ENCODE peak calls at places on chromosomes 12 and 14, in ten cellular contexts. P is left lung; J is left ventricle myocardium inferior; X is RWPE2; Q is CD4-positive, alpha-beta memory T cell; F is CD8-positive, alpha-beta T cell; I is GM12878; N is mesendoderm; H is astrocyte; K is uterus. M is an unnamed sample. For H3K4me1 and H3K36me3, the result is how much of the 10 kb centered on the place peaks cover.

GRCh38 chr12:57889541-57889989 is 43.0 kb upstream of the CTDSP2 start:
- DNase-seq in X (no peak), N (no peak), P (peak), Q (no peak), H (peak), J (peak), K (peak), F (no peak), I (no peak), M (peak)

GRCh38 chr12:83843531-83843930 is 1069.1 kb downstream of the SLC6A15 start:
- DNase-seq in K (no peak), X (no peak), F (no peak), N (no peak), Q (no peak), P (no peak), I (no peak), J (no peak), H (peak), M (no peak)

GRCh38 chr14:54975856-54976255 is 51.0 kb downstream of the WDHD1 start:
- DNase-seq in P (no peak), X (no peak), N (no peak), H (peak), K (no peak), Q (no peak), I (no peak), J (no peak), F (no peak), M (no peak)

GRCh38 chr14:81247271-81247766 is 26.6 kb upstream of the GTF2A1 start:
- DNase-seq in H (no peak), F (no peak), J (no peak), I (no peak), K (no peak), N (no peak), P (no peak), Q (no peak), X (peak), M (no peak)

GRCh38 chr14:91417134-91417982 is at the start of gene CCDC88C:
- DNase-seq in F (peak), X (no peak), I (no peak), J (peak), H (no peak), N (peak), Q (peak), P (peak), K (peak), M (no peak)

GRCh38 chr12:54420766-54421144 is 1.7 kb upstream of the ITGA5 start:
- DNase-seq in P (no peak), I (no peak), X (no peak), H (no peak), N (no peak), J (no peak), Q (no peak), K (peak), F (no peak), M (no peak)

GRCh38 chr12:21656931-21657335 is 709 bp downstream of the LDHB start:
- DNase-seq in Q (peak), X (no peak), N (peak), K (peak), P (peak), H (peak), J (peak), I (no peak), F (peak), M (no peak)

GRCh38 chr12:98211914-98212695 is 303.3 kb upstream of the TMPO start:
- DNase-seq in N (no peak), K (no peak), X (no peak), J (no peak), P (peak), I (no peak), H (peak), F (no peak), Q (no peak), M (no peak)

GRCh38 chr12:162467-163307 is 51.3 kb downstream of the SLC6A12 start:
- DNase-seq in N (no peak), I (no peak), J (no peak), Q (no peak), F (no peak), P (no peak), K (no peak), X (no peak), H (no peak), M (no peak)

GRCh38 chr14:72792051-72792788 is 101.7 kb downstream of the DPF3 start:
- DNase-seq in H (peak), Q (no peak), J (peak), F (no peak), I (no peak), X (no peak), N (peak), K (peak), P (no peak), M (peak)

GRCh38 chr12:13194462-13195110 is 1.9 kb upstream of the EMP1 start:
- DNase-seq in N (peak), X (no peak), Q (no peak), J (no peak), H (no peak), F (no peak), K (peak), P (no peak), I (no peak), M (no peak)

GRCh38 chr12:91877461-91878230 is 268.0 kb downstream of the BTG1 start:
- DNase-seq in H (no peak), N (no peak), F (no peak), K (no peak), I (no peak), P (no peak), X (no peak), Q (peak), J (no peak), M (no peak)

GRCh38 chr12:180445-180844 is 33.5 kb downstream of the SLC6A12 start:
- DNase-seq in I (peak), N (no peak), X (no peak), J (peak), Q (no peak), K (no peak), F (no peak), P (peak), H (peak), M (no peak)

GRCh38 chr12:108820700-108821406 is 36.5 kb downstream of the SSH1 start:
- DNase-seq in J (no peak), N (no peak), Q (no peak), I (no peak), X (no peak), K (no peak), P (no peak), F (no peak), H (no peak), M (no peak)

GRCh38 chr12:99609455-99610181 is 37.9 kb upstream of the GARIN6 start:
- DNase-seq in J (no peak), I (no peak), H (no peak), N (peak), X (no peak), Q (no peak), P (no peak), K (no peak), F (no peak), M (no peak)

GRCh38 chr12:122354958-122355641 is 67.4 kb downstream of the CLIP1 start:
- DNase-seq in F (no peak), H (no peak), N (no peak), K (no peak), I (no peak), Q (no peak), J (no peak), X (no peak), P (no peak), M (no peak)

GRCh38 chr12:49705479-49706267 is 1.5 kb downstream of the FMNL3 start:
- DNase-seq in Q (no peak), J (peak), N (peak), H (peak), X (no peak), K (no peak), P (no peak), F (peak), I (no peak), M (no peak)

GRCh38 chr14:74213907-74214803 is 25.1 kb upstream of the VSX2 start:
- DNase-seq in X (no peak), F (no peak), K (no peak), Q (no peak), J (no peak), N (no peak), P (no peak), H (no peak), I (no peak), M (no peak)

GRCh38 chr14:71698698-71699097 is 233.5 kb upstream of the RGS6 start:
- DNase-seq in H (no peak), J (no peak), N (no peak), P (no peak), I (no peak), F (no peak), Q (no peak), K (no peak), X (no peak), M (no peak)

GRCh38 chr12:63508543-63508942 is 159.8 kb downstream of the DPY19L2 start:
- DNase-seq in N (no peak), J (no peak), F (no peak), Q (no peak), H (no peak), X (no peak), K (no peak), I (no peak), P (no peak), M (no peak)

GRCh38 chr14:74792249-74793039 is 29.3 kb downstream of the YLPM1 start:
- DNase-seq in J (no peak), N (peak), K (no peak), X (no peak), Q (peak), F (no peak), H (peak), I (no peak), P (no peak), M (no peak)

GRCh38 chr12:33450480-33450879 is 10.9 kb upstream of the SYT10 start:
- DNase-seq in P (no peak), K (no peak), Q (no peak), H (no peak), X (no peak), J (no peak), I (no peak), F (no peak), N (no peak), M (no peak)

GRCh38 chr14:83300454-83301064 is 1766.9 kb upstream of the SEL1L start:
- DNase-seq in H (peak), F (no peak), X (no peak), Q (no peak), P (no peak), N (peak), K (no peak), J (no peak), I (no peak), M (no peak)

GRCh38 chr12:34292736-34293625 is 270.7 kb downstream of the ALG10 start:
- DNase-seq in H (no peak), Q (no peak), P (peak), I (no peak), N (no peak), X (peak), F (no peak), K (peak), J (peak), M (no peak)

GRCh38 chr12:106170285-106170684 is 31.5 kb upstream of the NUAK1 start:
- DNase-seq in Q (no peak), I (no peak), J (no peak), N (no peak), K (no peak), P (no peak), X (no peak), F (no peak), H (peak), M (no peak)

GRCh38 chr12:103928736-103929050 is 1.5 kb upstream of the HSP90B1 start:
- DNase-seq in X (no peak), Q (no peak), F (peak), I (peak), J (peak), K (peak), N (no peak), H (no peak), P (peak), M (no peak)

GRCh38 chr14:81561084-81561775 is 27.6 kb upstream of the SEL1L start:
- DNase-seq in H (no peak), J (no peak), K (no peak), F (no peak), Q (no peak), X (no peak), P (no peak), I (no peak), N (peak), M (no peak)

GRCh38 chr12:69519871-69520270 is 49.7 kb downstream of the FRS2 start:
- DNase-seq in J (no peak), H (peak), K (no peak), F (no peak), I (no peak), Q (no peak), X (no peak), P (no peak), N (no peak), M (no peak)

GRCh38 chr12:92080390-92081285 is 65.0 kb downstream of the BTG1 start:
- DNase-seq in N (peak), J (no peak), I (no peak), Q (peak), F (no peak), X (no peak), P (no peak), K (no peak), H (peak), M (no peak)

GRCh38 chr12:71005166-71005565 is 84.6 kb upstream of the PTPRR start:
- DNase-seq in I (no peak), K (no peak), N (no peak), P (no peak), X (no peak), F (no peak), H (no peak), Q (no peak), J (no peak), M (no peak)

GRCh38 chr14:72480465-72481243 is 413.2 kb downstream of the DPF3 start:
- DNase-seq in P (no peak), Q (no peak), F (no peak), H (no peak), K (no peak), J (no peak), I (peak), N (no peak), X (no peak), M (no peak)

GRCh38 chr12:24072302-24072701 is 122.8 kb upstream of the SOX5 start:
- DNase-seq in H (no peak), N (no peak), X (no peak), K (no peak), J (no peak), P (no peak), F (no peak), I (no peak), Q (no peak), M (no peak)

GRCh38 chr12:24069532-24070395 is 120.3 kb upstream of the SOX5 start:
- DNase-seq in P (no peak), N (peak), F (no peak), I (no peak), H (peak), Q (no peak), J (no peak), K (no peak), X (no peak), M (no peak)

GRCh38 chr12:24071842-24072241 is 122.4 kb upstream of the SOX5 start:
- DNase-seq in K (no peak), J (no peak), I (no peak), X (no peak), H (no peak), Q (no peak), N (no peak), F (no peak), P (no peak), M (no peak)

GRCh38 chr12:24075650-24076049 is 126.2 kb upstream of the SOX5 start:
- DNase-seq in Q (no peak), J (no peak), N (peak), F (no peak), K (no peak), X (no peak), I (no peak), H (no peak), P (no peak), M (no peak)

DNA sequence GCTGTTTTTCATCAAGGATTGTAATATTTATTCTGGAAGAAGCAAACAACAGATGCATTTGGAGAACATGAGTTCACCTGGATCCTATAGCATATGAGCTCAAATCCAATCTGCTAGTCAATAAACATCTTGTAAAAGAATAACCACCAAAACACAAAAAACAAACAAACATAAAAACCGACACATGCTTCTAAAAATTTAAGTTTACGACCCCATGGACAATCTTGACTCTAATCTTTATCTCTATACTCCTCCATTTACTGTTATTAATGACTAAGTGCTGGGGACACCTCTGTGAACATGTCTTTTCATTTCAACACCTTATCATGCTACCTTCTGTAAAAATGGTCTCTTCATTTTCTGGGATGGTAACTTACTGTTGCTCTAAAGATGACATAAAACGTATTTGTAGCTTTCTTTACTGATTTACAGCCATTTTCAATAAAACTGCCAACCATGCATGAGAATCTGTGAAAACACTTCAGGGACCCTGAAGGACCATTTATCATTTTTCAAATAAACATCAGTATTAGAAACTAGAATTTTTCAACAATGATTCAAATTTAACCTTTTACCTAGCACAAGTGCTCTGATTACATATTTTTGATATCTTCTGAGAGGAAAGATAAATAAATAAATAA is 123.8 kb upstream of the SOX5 start:
- DNase-seq in I (no peak), P (no peak), Q (no peak), J (no peak), N (no peak), F (no peak), X (no peak), H (no peak), K (no peak), M (no peak)
- H3K27ac ChIP-seq in I (no peak), P (no peak), Q (no peak), J (no peak), N (no peak), F (no peak), X (no peak), H (no peak), K (no peak), M (no peak)

GRCh38 chr12:67748761-67749075 is 100.2 kb downstream of the DYRK2 start:
- DNase-seq in F (no peak), X (no peak), N (no peak), P (no peak), K (no peak), J (no peak), I (no peak), H (no peak), Q (no peak), M (no peak)

GRCh38 chr12:67754933-67755697 is 106.6 kb downstream of the DYRK2 start:
- DNase-seq in Q (no peak), I (no peak), N (no peak), X (no peak), H (no peak), F (no peak), P (no peak), K (peak), J (peak), M (no peak)

GRCh38 chr12:67750528-67751183 is 102.1 kb downstream of the DYRK2 start:
- DNase-seq in X (no peak), P (no peak), F (no peak), N (no peak), K (no peak), I (no peak), H (no peak), Q (no peak), J (no peak), M (no peak)

GRCh38 chr12:67751376-67751928 is 102.9 kb downstream of the DYRK2 start:
- DNase-seq in Q (no peak), P (no peak), F (no peak), I (no peak), X (no peak), N (no peak), J (no peak), K (no peak), H (no peak), M (no peak)

GRCh38 chr12:67752226-67752732 is 103.7 kb downstream of the DYRK2 start:
- DNase-seq in N (no peak), Q (no peak), P (no peak), X (no peak), H (peak), I (no peak), J (no peak), K (no peak), F (no peak), M (no peak)
- H3K4me1 ChIP-seq in N (under half), Q (under half), P (under half), X (under half), H (under half), I (under half), J (under half), K (under half), F (under half), M (under half)

GRCh38 chr12:132695431-132695830 is 8.0 kb downstream of the PXMP2 start:
- DNase-seq in I (no peak), K (no peak), J (peak), F (no peak), N (no peak), Q (no peak), X (no peak), P (peak), H (no peak), M (no peak)
- H3K36me3 ChIP-seq in I (under half), K (under half), J (under half), F (under half), N (under half), Q (under half), X (under half), P (under half), H (under half), M (under half)

GRCh38 chr12:5305861-5306545 is 125.9 kb upstream of the NTF3 start:
- DNase-seq in K (no peak), I (no peak), Q (no peak), X (no peak), F (no peak), N (no peak), H (no peak), J (no peak), P (no peak), M (no peak)

GRCh38 chr12:5301539-5301938 is 130.4 kb upstream of the NTF3 start:
- DNase-seq in P (no peak), J (no peak), F (no peak), Q (no peak), X (no peak), K (no peak), I (no peak), H (no peak), N (no peak), M (no peak)

GRCh38 chr12:5309654-5310053 is 122.3 kb upstream of the NTF3 start:
- DNase-seq in N (no peak), K (no peak), F (no peak), J (no peak), I (no peak), Q (no peak), X (no peak), H (no peak), P (no peak), M (no peak)

GRCh38 chr12:5307065-5307464 is 124.8 kb upstream of the NTF3 start:
- DNase-seq in F (no peak), X (no peak), I (no peak), Q (no peak), P (no peak), J (no peak), N (peak), K (no peak), H (no peak), M (no peak)

GRCh38 chr12:5305425-5305824 is 126.5 kb upstream of the NTF3 start:
- DNase-seq in P (no peak), N (no peak), I (no peak), Q (no peak), H (no peak), K (no peak), F (no peak), J (no peak), X (no peak), M (no peak)
- H3K27ac ChIP-seq in P (no peak), N (no peak), I (no peak), Q (no peak), H (no peak), K (no peak), F (no peak), J (no peak), X (no peak), M (no peak)

GRCh38 chr12:116128779-116129178 is 148.7 kb downstream of the MED13L start:
- DNase-seq in H (no peak), Q (no peak), X (no peak), P (no peak), N (no peak), K (no peak), J (no peak), I (no peak), F (no peak), M (no peak)
- H3K4me1 ChIP-seq in H (under half), Q (half or more), X (under half), P (under half), N (under half), K (under half), J (half or more), I (under half), F (under half), M (half or more)

GRCh38 chr12:8946733-8947132 is 2.7 kb downstream of the M6PR start:
- DNase-seq in J (no peak), Q (no peak), H (no peak), P (no peak), F (no peak), K (no peak), X (no peak), N (no peak), I (no peak), M (no peak)
- H3K36me3 ChIP-seq in J (under half), Q (under half), H (under half), P (under half), F (under half), K (under half), X (under half), N (under half), I (under half), M (under half)

GRCh38 chr14:100306256-100306505 is at the start of gene SLC25A29:
- DNase-seq in Q (no peak), X (no peak), J (no peak), K (no peak), F (no peak), H (no peak), P (no peak), N (no peak), I (no peak), M (no peak)
- H3K27ac ChIP-seq in Q (peak), X (peak), J (peak), K (peak), F (no peak), H (peak), P (peak), N (peak), I (no peak), M (peak)

GRCh38 chr14:79822034-79822433 is 389.3 kb downstream of the DIO2 start:
- DNase-seq in J (no peak), N (no peak), H (no peak), X (no peak), P (no peak), K (no peak), I (no peak), F (no peak), Q (no peak), M (no peak)
- H3K4me1 ChIP-seq in J (under half), N (under half), H (under half), X (under half), P (under half), K (under half), I (under half), F (under half), Q (under half), M (under half)

M was measured in thoracic aorta.